ENCODE peak calls at places on chromosomes 11 and 22, in six cellular contexts. A, U, X, F, J and P are unnamed samples.

GRCh38 chr22:40509401-40510134 is 127.0 kb downstream of the MRTFA start:
- DNase-seq in A (peak), U (peak), X (peak), F (peak), J (peak), P (no peak)

GRCh38 chr11:19378814-19379213 is 138.1 kb upstream of the E2F8 start:
- DNase-seq in A (no peak), U (no peak), X (no peak), F (peak), J (no peak), P (no peak)

GRCh38 chr11:46916669-46917108 is 1.7 kb downstream of the LRP4 start:
- DNase-seq in A (peak), U (peak), X (peak), F (peak), J (peak), P (no peak)

GRCh38 chr22:21942407-21942895 is 10.2 kb downstream of the PPM1F start:
- DNase-seq in A (peak), U (peak), X (peak), F (peak), J (peak), P (peak)

GRCh38 chr11:117583063-117583801 is 213.8 kb downstream of the DSCAML1 start:
- DNase-seq in A (no peak), U (no peak), X (no peak), F (peak), J (no peak), P (no peak)

GRCh38 chr11:30535818-30536217 is 50.3 kb downstream of the MPPED2 start:
- DNase-seq in A (no peak), U (no peak), X (no peak), F (no peak), J (no peak), P (no peak)

GRCh38 chr11:75557649-75558494 is 4.2 kb upstream of the SERPINH1 start:
- DNase-seq in A (peak), U (peak), X (no peak), F (peak), J (no peak), P (no peak)

GRCh38 chr11:32136654-32137053 is 45.8 kb downstream of the RCN1 start:
- DNase-seq in A (no peak), U (no peak), X (no peak), F (no peak), J (no peak), P (no peak)

GRCh38 chr11:28730336-28730735 is 622.1 kb downstream of the METTL15 start:
- DNase-seq in A (no peak), U (no peak), X (no peak), F (peak), J (no peak), P (no peak)

GRCh38 chr11:86672007-86672621 is at the start of gene ME3:
- DNase-seq in A (peak), U (peak), X (peak), F (peak), J (peak), P (peak)

GRCh38 chr22:38756631-38757463 is 1.0 kb upstream of the SUN2 start:
- DNase-seq in A (peak), U (no peak), X (peak), F (no peak), J (no peak), P (peak)

GRCh38 chr22:30867746-30868662 is 100.6 kb downstream of the MORC2 start:
- DNase-seq in A (no peak), U (no peak), X (peak), F (no peak), J (peak), P (no peak)

GRCh38 chr11:57318178-57318577 is 6.6 kb downstream of the TNKS1BP1 start:
- DNase-seq in A (peak), U (peak), X (peak), F (peak), J (peak), P (no peak)

GRCh38 chr11:73186294-73186850 is 31.7 kb upstream of the P2RY2 start:
- DNase-seq in A (no peak), U (no peak), X (no peak), F (no peak), J (no peak), P (no peak)

GRCh38 chr11:78079232-78080083 is at the start of gene NDUFC2:
- DNase-seq in A (peak), U (peak), X (peak), F (peak), J (peak), P (peak)
- TF ChIP-seq CTCF in A (no peak), U (no peak), X (no peak), F (peak), J (no peak), P (no peak)

DNA sequence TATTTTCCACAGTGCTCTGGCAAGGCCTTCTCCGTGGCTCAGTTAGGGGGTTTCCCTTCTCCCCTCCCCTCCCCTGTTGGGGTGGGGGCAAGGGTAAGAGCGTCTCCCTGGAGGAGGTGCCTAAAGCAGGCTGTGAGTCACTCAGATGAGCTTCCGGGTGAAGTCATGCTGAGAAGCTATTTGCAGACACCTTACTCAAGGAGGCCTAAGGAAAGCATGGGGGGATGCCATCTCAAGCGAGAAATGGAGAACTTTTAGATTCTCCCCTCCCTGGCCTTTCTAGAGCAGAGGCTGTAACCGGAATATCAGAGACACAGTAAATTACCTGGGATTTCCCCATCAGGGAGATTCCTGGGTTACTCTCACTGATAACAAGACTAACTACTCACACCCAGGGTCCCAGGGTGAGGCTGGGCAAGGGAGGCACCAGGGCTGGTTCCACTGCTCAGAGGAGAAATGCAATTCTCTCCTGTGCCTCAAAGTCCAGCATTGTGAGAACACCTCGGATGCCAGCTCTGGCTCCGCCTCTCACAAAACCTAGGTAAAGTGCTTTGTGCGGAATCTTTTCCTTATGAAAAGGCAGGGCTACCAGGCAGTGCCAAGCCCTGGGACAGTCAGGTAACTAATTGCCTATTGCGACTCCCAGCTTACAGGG is 123.6 kb downstream of the ABTB2 start:
- DNase-seq in A (peak), U (no peak), X (no peak), F (peak), J (peak), P (peak)
- H3K4me3 ChIP-seq in A (no peak), U (no peak), X (no peak), F (no peak), J (no peak), P (peak)

DNA sequence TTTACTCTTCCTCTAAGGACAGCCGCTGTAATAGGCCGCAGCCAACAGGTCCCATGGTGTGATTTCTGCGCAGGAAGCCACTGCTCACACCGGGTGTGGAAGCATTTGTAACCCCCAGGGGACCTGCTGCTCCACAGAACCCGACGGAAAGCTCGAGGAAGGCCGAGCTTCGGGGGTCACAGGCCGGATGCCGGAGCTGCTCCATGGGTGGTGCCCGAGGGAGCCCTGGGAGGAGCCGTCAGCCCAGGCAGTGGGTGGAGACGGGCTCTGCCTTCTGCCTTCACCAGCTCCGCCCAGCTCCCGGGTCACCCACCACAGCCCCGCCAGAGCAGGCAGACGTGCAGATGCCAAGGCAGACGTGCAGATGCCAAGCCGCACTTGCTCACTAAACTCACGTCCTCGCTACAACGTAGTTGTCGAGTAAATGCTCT is 63.5 kb downstream of the BRD1 start:
- DNase-seq in A (no peak), U (no peak), X (peak), F (no peak), J (no peak), P (no peak)
- TF ChIP-seq CTCF in A (no peak), U (no peak), X (no peak), F (no peak), J (no peak), P (no peak)

GRCh38 chr11:119382101-119382500 is 611 bp upstream of the USP2 start:
- DNase-seq in A (no peak), U (no peak), X (no peak), F (no peak), J (no peak), P (no peak)
- H3K4me3 ChIP-seq in A (peak), U (peak), X (peak), F (peak), J (peak), P (peak)